ENCODE peak calls at places on chromosomes 13 and 19, in six cellular contexts. Z is mucosa of descending colon, T is fibroblast of lung, R is endodermal cell, I is tibial nerve, A is heart right ventricle. N is an unnamed sample.

GRCh38 chr13:105135852-105136251 is 1399.6 kb downstream of the EFNB2 start:
- DNase-seq in T (no peak), R (no peak), Z (no peak), I (no peak), A (no peak), N (no peak)

GRCh38 chr13:76846363-76846762 is 39.8 kb downstream of the KCTD12 start:
- DNase-seq in R (no peak), A (no peak), I (no peak), Z (no peak), T (no peak), N (no peak)

GRCh38 chr13:114222461-114222968 is 12.2 kb upstream of the CDC16 start:
- DNase-seq in I (peak; percentile 20), Z (no peak), A (peak; percentile 24), T (peak; percentile 39), R (no peak), N (peak; percentile 60)

GRCh38 chr13:50081106-50081898 is 66.1 kb downstream of the KCNRG start:
- DNase-seq in I (peak; percentile 38), A (peak; percentile 56), T (no peak), Z (peak; percentile 74), R (peak; percentile 84), N (peak; percentile 91)

GRCh38 chr19:49920624-49921363 is 8.2 kb upstream of the ATF5 start:
- DNase-seq in Z (no peak), A (no peak), I (no peak), T (no peak), R (no peak), N (no peak)

GRCh38 chr19:47123406-47123805 is 7.2 kb upstream of the SAE1 start:
- DNase-seq in A (no peak), Z (no peak), I (no peak), T (no peak), R (no peak), N (no peak)

GRCh38 chr19:14006766-14007562 is 844 bp upstream of the RFX1 start:
- DNase-seq in Z (no peak), I (no peak), T (no peak), R (peak; percentile 96), A (peak; percentile 89), N (peak; percentile 96)

GRCh38 chr13:97848886-97849285 is 104.6 kb upstream of the IPO5 start:
- DNase-seq in Z (no peak), A (no peak), I (no peak), R (no peak), T (no peak), N (no peak)

GRCh38 chr13:26872444-26873173 is 112.0 kb upstream of the GPR12 start:
- DNase-seq in A (peak; percentile 60), T (peak; percentile 24), Z (peak; percentile 65), I (no peak), R (peak; percentile 92), N (peak; percentile 34)

GRCh38 chr19:47446534-47447469 is 24.9 kb downstream of the SLC8A2 start:
- DNase-seq in Z (peak; percentile 39), A (no peak), I (no peak), T (no peak), R (peak; percentile 97), N (peak; percentile 24)

GRCh38 chr13:109628251-109628699 is 158.1 kb downstream of the IRS2 start:
- DNase-seq in R (no peak), A (no peak), I (no peak), Z (no peak), T (peak; percentile 37), N (no peak)

GRCh38 chr13:45121421-45121820 is 1.1 kb downstream of the GTF2F2 start:
- DNase-seq in T (peak; percentile 33), A (no peak), I (no peak), R (no peak), Z (no peak), N (no peak)

GRCh38 chr19:10043286-10043927 is 30.1 kb downstream of the RDH8 start:
- DNase-seq in R (no peak), I (no peak), A (no peak), Z (no peak), T (peak; percentile 60), N (no peak)

GRCh38 chr19:10044390-10044789 is 31.1 kb downstream of the RDH8 start:
- DNase-seq in I (no peak), A (no peak), R (no peak), Z (no peak), T (no peak), N (no peak)

GRCh38 chr19:10049626-10050025 is 36.3 kb downstream of the RDH8 start:
- DNase-seq in R (no peak), T (no peak), Z (no peak), I (no peak), A (no peak), N (no peak)

GRCh38 chr19:10045371-10045770 is 32.1 kb downstream of the RDH8 start:
- DNase-seq in I (no peak), T (no peak), Z (no peak), A (no peak), R (no peak), N (no peak)
- H3K9me3 ChIP-seq in I (peaks cover 3% of the 10 kb centered on the region), T (peaks cover 3% of the 10 kb centered on the region), Z (peaks cover 9% of the 10 kb centered on the region), A (peaks cover 31% of the 10 kb centered on the region), R (peaks cover 7% of the 10 kb centered on the region), N (peaks cover 33% of the 10 kb centered on the region)

DNA sequence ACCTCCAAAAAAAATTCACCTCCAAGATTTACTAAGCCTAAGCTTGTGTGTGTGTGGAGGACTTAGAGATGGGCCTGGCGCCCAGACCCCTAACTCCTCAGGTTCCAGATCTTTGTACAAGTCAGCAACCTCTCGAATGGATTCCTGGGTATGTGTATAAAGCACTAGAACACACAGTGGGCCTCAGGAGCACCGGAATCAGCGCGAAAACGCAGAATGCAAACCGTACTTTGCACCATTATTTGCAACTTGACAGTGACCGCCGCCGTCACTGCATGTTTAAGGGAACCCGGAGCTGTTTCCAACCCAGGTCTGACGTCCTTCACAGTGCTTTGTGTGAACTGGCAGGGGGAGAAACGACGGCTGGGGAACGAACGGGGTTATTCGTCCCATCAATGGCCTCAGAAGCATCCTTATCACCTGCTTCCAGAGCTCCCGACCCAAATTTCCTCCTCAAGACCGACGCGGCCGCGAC is 688 bp downstream of the ZNF606 start:
- DNase-seq in A (no peak), R (no peak), I (no peak), Z (no peak), T (peak; percentile 30), N (no peak)
- H3K9me3 ChIP-seq in A (no peaks in the 10 kb centered on the region), R (peaks cover 90% of the 10 kb centered on the region), I (no peaks in the 10 kb centered on the region), Z (peaks cover 61% of the 10 kb centered on the region), T (peaks cover 5% of the 10 kb centered on the region), N (peaks cover 55% of the 10 kb centered on the region)

GRCh38 chr19:12232961-12233360 is 61.7 kb downstream of the ZNF44 start:
- DNase-seq in T (no peak), Z (no peak), A (no peak), I (no peak), R (no peak), N (no peak)

GRCh38 chr19:12224676-12225075 is 61.8 kb downstream of the ZNF136 start:
- DNase-seq in I (no peak), A (no peak), R (no peak), T (no peak), Z (no peak), N (no peak)

GRCh38 chr19:12230751-12231733 is 63.6 kb downstream of the ZNF44 start:
- DNase-seq in A (peak; percentile 32), T (no peak), Z (no peak), I (no peak), R (no peak), N (no peak)

GRCh38 chr19:12229990-12230389 is 64.7 kb downstream of the ZNF44 start:
- DNase-seq in R (no peak), A (no peak), Z (no peak), T (no peak), I (no peak), N (no peak)
- H3K9me3 ChIP-seq in R (peaks cover 68% of the 10 kb centered on the region), A (no peaks in the 10 kb centered on the region), Z (peaks cover 12% of the 10 kb centered on the region), T (no peaks in the 10 kb centered on the region), I (no peaks in the 10 kb centered on the region), N (peaks cover 11% of the 10 kb centered on the region)

GRCh38 chr19:37412700-37413099 is 41.8 kb downstream of the ZNF527 start:
- DNase-seq in T (no peak), A (no peak), Z (no peak), I (no peak), R (no peak), N (no peak)
- H3K9me3 ChIP-seq in T (peaks cover 2% of the 10 kb centered on the region), A (peaks cover 100% of the 10 kb centered on the region), Z (peaks cover 100% of the 10 kb centered on the region), I (no peaks in the 10 kb centered on the region), R (peaks cover 97% of the 10 kb centered on the region), N (peaks cover 97% of the 10 kb centered on the region)

GRCh38 chr19:43872547-43873336 is 45.6 kb downstream of the ZNF283 start:
- DNase-seq in I (no peak), T (peak; percentile 3), Z (no peak), R (no peak), A (no peak), N (no peak)
- H3K9me3 ChIP-seq in I (no peaks in the 10 kb centered on the region), T (no peaks in the 10 kb centered on the region), Z (peaks cover 96% of the 10 kb centered on the region), R (peaks cover 88% of the 10 kb centered on the region), A (peaks cover 93% of the 10 kb centered on the region), N (peaks cover 91% of the 10 kb centered on the region)

DNA sequence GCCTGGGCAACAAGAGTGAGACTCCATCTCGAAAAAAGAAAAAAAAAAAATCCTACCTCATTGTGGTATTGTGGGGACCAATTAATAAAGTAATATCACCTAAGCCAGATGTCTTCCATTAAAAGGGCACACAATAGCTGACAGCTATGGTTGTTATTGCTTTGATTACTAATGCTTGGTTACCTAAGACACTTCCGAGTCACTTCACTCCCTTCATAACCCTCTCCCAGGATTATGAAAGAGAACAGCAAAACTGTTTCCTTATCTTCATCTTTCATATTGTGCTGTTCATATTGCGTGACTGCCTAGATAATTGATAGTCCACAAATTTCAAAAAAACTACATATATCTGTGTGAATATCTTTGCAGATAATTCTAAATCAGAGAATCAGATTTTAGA is 10.3 kb upstream of the HSPH1 start:
- DNase-seq in A (no peak), Z (no peak), I (no peak), T (peak; percentile 40), R (no peak), N (no peak)
- H3K9me3 ChIP-seq in A (no peaks in the 10 kb centered on the region), Z (no peaks in the 10 kb centered on the region), I (no peaks in the 10 kb centered on the region), T (no peaks in the 10 kb centered on the region), R (no peaks in the 10 kb centered on the region), N (no peaks in the 10 kb centered on the region)

GRCh38 chr13:46864941-46865340 is 31.9 kb downstream of the HTR2A start:
- DNase-seq in Z (no peak), T (no peak), R (no peak), A (no peak), I (no peak), N (no peak)
- H3K9me3 ChIP-seq in Z (no peaks in the 10 kb centered on the region), T (no peaks in the 10 kb centered on the region), R (no peaks in the 10 kb centered on the region), A (no peaks in the 10 kb centered on the region), I (no peaks in the 10 kb centered on the region), N (no peaks in the 10 kb centered on the region)

GRCh38 chr13:59531571-59532091 is 632.1 kb downstream of the DIAPH3 start:
- DNase-seq in A (peak; percentile 81), R (peak; percentile 87), T (peak; percentile 96), I (peak; percentile 75), Z (peak; percentile 60), N (no peak)
- H3K9me3 ChIP-seq in A (no peaks in the 10 kb centered on the region), R (no peaks in the 10 kb centered on the region), T (no peaks in the 10 kb centered on the region), I (no peaks in the 10 kb centered on the region), Z (no peaks in the 10 kb centered on the region), N (no peaks in the 10 kb centered on the region)

GRCh38 chr19:43858174-43858573 is 31.1 kb downstream of the ZNF283 start:
- DNase-seq in Z (no peak), T (no peak), A (no peak), I (no peak), R (no peak), N (no peak)
- H3K9me3 ChIP-seq in Z (peaks cover 100% of the 10 kb centered on the region), T (no peaks in the 10 kb centered on the region), A (peaks cover 98% of the 10 kb centered on the region), I (no peaks in the 10 kb centered on the region), R (peaks cover 81% of the 10 kb centered on the region), N (peaks cover 94% of the 10 kb centered on the region)

DNA sequence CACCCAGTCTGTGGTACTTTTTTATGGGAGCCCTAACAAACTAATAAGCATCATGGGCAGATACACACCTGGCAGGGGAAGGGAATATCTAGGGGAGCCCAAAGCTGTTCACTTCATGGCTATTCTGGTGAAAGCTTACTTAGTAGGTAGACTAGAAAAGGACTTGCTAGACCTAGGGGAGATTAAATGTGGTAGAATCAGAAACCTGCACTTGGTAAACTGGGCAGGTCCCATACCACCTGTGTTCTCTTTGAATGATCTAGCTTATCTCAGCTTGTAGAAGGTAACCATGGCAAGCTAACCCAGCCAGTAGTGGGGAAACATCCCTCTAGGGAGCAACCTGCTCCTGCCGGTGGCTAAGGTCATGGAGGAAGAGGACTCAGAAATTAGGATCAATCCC is 113.9 kb upstream of the TMTC4 start:
- DNase-seq in Z (no peak), I (no peak), R (peak; percentile 9), A (no peak), T (no peak), N (no peak)
- H3K9me3 ChIP-seq in Z (no peaks in the 10 kb centered on the region), I (no peaks in the 10 kb centered on the region), R (peaks cover 36% of the 10 kb centered on the region), A (no peaks in the 10 kb centered on the region), T (no peaks in the 10 kb centered on the region), N (no peaks in the 10 kb centered on the region)